ENCODE peak calls at places on chromosome 4, in eight cellular contexts. B is HS-5, S is NCI-H2081, J is GM04504, M is left ventricle myocardium inferior, K is stomach, R is HT1080, X is AG09309. O is an unnamed sample.

GRCh38 chr4:97938141-97938540 is 205.1 kb downstream of the STPG2 start:
- DNase-seq in B (no peak), J (no peak), M (no peak), R (no peak), X (no peak), K (no peak), S (no peak), O (no peak)

GRCh38 chr4:100075056-100075455 is 115.2 kb downstream of the DDIT4L start:
- DNase-seq in J (no peak), B (no peak), X (no peak), M (no peak), S (no peak), K (no peak), R (peak; percentile 65), O (no peak)

GRCh38 chr4:72974694-72975487 is 94.6 kb downstream of the COX18 start:
- DNase-seq in K (no peak), B (no peak), J (no peak), M (no peak), R (no peak), X (no peak), S (peak; percentile 15), O (no peak)

GRCh38 chr4:72896515-72896914 is 173.0 kb downstream of the COX18 start:
- DNase-seq in K (no peak), J (peak; percentile 81), M (no peak), R (peak; percentile 27), X (peak; percentile 85), S (no peak), B (peak; percentile 63), O (no peak)

GRCh38 chr4:74768857-74769525 is 25.3 kb downstream of the BTC start:
- DNase-seq in S (no peak), J (peak; percentile 0), X (no peak), M (no peak), K (peak; percentile 56), B (peak; percentile 23), R (peak; percentile 82), O (no peak)

GRCh38 chr4:26984896-26985295 is 124.3 kb downstream of the STIM2 start:
- DNase-seq in K (no peak), M (no peak), R (no peak), B (no peak), S (no peak), X (no peak), J (no peak), O (no peak)

GRCh38 chr4:7361256-7361655 is 73.5 kb downstream of the PSAPL1 start:
- DNase-seq in R (no peak), X (no peak), K (no peak), S (no peak), J (no peak), M (peak; percentile 38), B (no peak), O (no peak)

GRCh38 chr4:165489786-165490185 is 111.0 kb downstream of the CPE start:
- DNase-seq in K (no peak), B (no peak), M (no peak), J (no peak), X (no peak), S (peak; percentile 24), R (no peak), O (no peak)

GRCh38 chr4:171846232-171846631 is 33.0 kb downstream of the GALNTL6 start:
- DNase-seq in R (peak; percentile 50), J (peak; percentile 32), B (no peak), K (peak; percentile 26), S (peak; percentile 62), X (no peak), M (no peak), O (no peak)

GRCh38 chr4:151329217-151330007 is 4.0 kb upstream of the SH3D19 start:
- DNase-seq in J (no peak), S (no peak), B (no peak), K (no peak), X (no peak), M (no peak), R (peak; percentile 33), O (no peak)

GRCh38 chr4:168549145-168549544 is 52.3 kb downstream of the PALLD start:
- DNase-seq in S (no peak), R (no peak), K (no peak), M (no peak), J (no peak), B (no peak), X (no peak), O (peak; percentile 60)

GRCh38 chr4:8191136-8191747 is 7.8 kb upstream of the SH3TC1 start:
- DNase-seq in J (no peak), S (no peak), K (peak; percentile 63), R (peak; percentile 84), X (no peak), M (peak; percentile 73), B (no peak), O (no peak)

GRCh38 chr4:33037464-33037863 is 2317.3 kb downstream of the PCDH7 start:
- DNase-seq in K (no peak), X (no peak), M (no peak), S (no peak), B (no peak), R (no peak), J (no peak), O (no peak)

GRCh38 chr4:152255437-152255836 is 280.5 kb downstream of the FBXW7 start:
- DNase-seq in R (peak; percentile 86), K (no peak), X (no peak), B (peak; percentile 18), S (no peak), M (no peak), J (no peak), O (no peak)

GRCh38 chr4:7805533-7806079 is 134.1 kb downstream of the AFAP1 start:
- DNase-seq in S (peak; percentile 49), K (peak; percentile 93), X (peak; percentile 94), J (no peak), R (peak; percentile 47), B (peak; percentile 88), M (peak; percentile 49), O (no peak)

GRCh38 chr4:73450398-73451004 is 14.5 kb downstream of the AFP start:
- DNase-seq in S (peak; percentile 62), J (peak; percentile 75), K (no peak), M (peak; percentile 25), B (peak; percentile 25), X (peak; percentile 63), R (peak; percentile 89), O (no peak)

GRCh38 chr4:140755811-140756291 is 334 bp downstream of the TBC1D9 start:
- DNase-seq in J (no peak), X (no peak), B (no peak), M (peak; percentile 62), K (peak; percentile 63), S (peak; percentile 51), R (peak; percentile 34), O (no peak)

GRCh38 chr4:10082047-10082446 is 34.6 kb downstream of the WDR1 start:
- DNase-seq in R (no peak), J (no peak), X (no peak), S (no peak), M (no peak), K (peak; percentile 19), B (no peak), O (no peak)

GRCh38 chr4:107366900-107367299 is 330.8 kb upstream of the DKK2 start:
- DNase-seq in S (no peak), K (no peak), M (no peak), X (no peak), J (no peak), R (no peak), B (no peak), O (no peak)

GRCh38 chr4:86117781-86118302 is 242.0 kb downstream of the MAPK10 start:
- DNase-seq in R (peak; percentile 34), B (peak; percentile 64), X (peak; percentile 93), S (no peak), K (no peak), J (peak; percentile 91), M (no peak), O (no peak)

GRCh38 chr4:123977623-123978022 is 581.0 kb downstream of the SPRY1 start:
- DNase-seq in B (no peak), S (no peak), X (no peak), R (no peak), J (no peak), M (no peak), K (no peak), O (no peak)

GRCh38 chr4:14749910-14750309 is 252.4 kb upstream of the CPEB2 start:
- DNase-seq in R (peak; percentile 56), M (peak; percentile 29), B (no peak), J (no peak), K (peak; percentile 60), X (no peak), S (no peak), O (no peak)

GRCh38 chr4:32196950-32197688 is 1477.0 kb downstream of the PCDH7 start:
- DNase-seq in S (no peak), K (no peak), B (no peak), R (no peak), M (no peak), J (no peak), X (no peak), O (no peak)

GRCh38 chr4:145531193-145531592 is 49.5 kb downstream of the SMAD1 start:
- DNase-seq in B (no peak), X (no peak), R (no peak), S (no peak), J (no peak), M (peak; percentile 28), K (no peak), O (no peak)

GRCh38 chr4:60384475-60384874 is 815.7 kb upstream of the ADGRL3 start:
- DNase-seq in B (no peak), X (no peak), M (no peak), J (no peak), S (no peak), K (no peak), R (no peak), O (no peak)

GRCh38 chr4:10578027-10578426 is 106.5 kb downstream of the CLNK start:
- DNase-seq in X (no peak), R (no peak), S (no peak), M (no peak), J (no peak), K (no peak), B (no peak), O (no peak)

GRCh38 chr4:988726-989721 is 2.2 kb downstream of the IDUA start:
- DNase-seq in S (no peak), J (no peak), K (no peak), M (no peak), R (no peak), X (no peak), B (no peak), O (no peak)

O was measured in DMS 273 treated with DMSO at 0.1 percent for 48 hours.